ENCODE peak calls at places on chromosome 5, in nine cellular contexts. D is A549, L is MCF 10A, H is pancreas, Z is mucosa of descending colon, Y is HFFc6, P is neural progenitor cell, K is spleen, V is H9. E is an unnamed sample.

GRCh38 chr5:62132279-62132678 is 173.7 kb upstream of the KIF2A start:
- DNase-seq in L (peak), Y (no peak), V (no peak), Z (no peak), P (no peak), D (no peak), K (no peak), H (no peak), E (no peak)

GRCh38 chr5:73701566-73701965 is 75.6 kb downstream of the ARHGEF28 start:
- DNase-seq in K (no peak), Y (peak), H (no peak), V (no peak), D (no peak), P (no peak), Z (no peak), L (peak), E (no peak)

GRCh38 chr5:123454236-123454911 is 31.2 kb upstream of the CEP120 start:
- DNase-seq in Y (no peak), H (no peak), V (no peak), K (no peak), D (no peak), Z (no peak), P (no peak), L (peak), E (no peak)

GRCh38 chr5:159051431-159052281 is 48.1 kb downstream of the EBF1 start:
- DNase-seq in P (peak), L (no peak), Z (peak), D (no peak), V (peak), K (peak), Y (no peak), H (peak), E (no peak)

GRCh38 chr5:134029156-134029555 is 24.4 kb upstream of the VDAC1 start:
- DNase-seq in P (no peak), K (peak), V (no peak), Z (peak), H (no peak), Y (peak), L (peak), D (peak), E (peak)

GRCh38 chr5:149636191-149636860 is 55.0 kb downstream of the ARHGEF37 start:
- DNase-seq in L (no peak), K (no peak), P (no peak), V (no peak), H (no peak), Z (no peak), Y (no peak), D (no peak), E (no peak)

GRCh38 chr5:16540421-16540820 is 74.8 kb upstream of the ZNF622 start:
- DNase-seq in V (no peak), P (no peak), Z (no peak), D (no peak), L (peak), Y (peak), H (no peak), K (no peak), E (peak)

GRCh38 chr5:97425511-97425910 is 242.5 kb upstream of the RIOK2 start:
- DNase-seq in V (peak), P (peak), H (no peak), D (no peak), L (peak), Z (no peak), K (peak), Y (no peak), E (no peak)

GRCh38 chr5:19584131-19584530 is 403.9 kb downstream of the CDH18 start:
- DNase-seq in K (no peak), Y (no peak), V (no peak), Z (no peak), H (no peak), P (no peak), L (no peak), D (no peak), E (no peak)

GRCh38 chr5:88524941-88525340 is 256.3 kb upstream of the TMEM161B start:
- DNase-seq in H (no peak), Z (no peak), P (no peak), V (no peak), L (no peak), Y (no peak), K (no peak), D (no peak), E (no peak)

GRCh38 chr5:45376463-45376862 is 319.7 kb downstream of the HCN1 start:
- DNase-seq in H (no peak), L (no peak), K (no peak), Y (no peak), D (no peak), Z (no peak), P (no peak), V (no peak), E (no peak)

GRCh38 chr5:97135868-97136267 is 6.5 kb downstream of the LIX1 start:
- DNase-seq in Z (no peak), Y (no peak), K (no peak), H (no peak), V (no peak), D (no peak), L (no peak), P (no peak), E (no peak)

GRCh38 chr5:56290378-56291057 is 57.4 kb upstream of the ANKRD55 start:
- DNase-seq in P (no peak), H (no peak), V (no peak), Z (no peak), Y (no peak), L (no peak), K (no peak), D (no peak), E (no peak)

GRCh38 chr5:31119938-31120641 is 73.4 kb upstream of the CDH6 start:
- DNase-seq in Y (no peak), V (no peak), D (no peak), H (no peak), P (peak), L (peak), K (no peak), Z (no peak), E (peak)

GRCh38 chr5:60092671-60093422 is 199.3 kb upstream of the PDE4D start:
- DNase-seq in H (no peak), K (no peak), D (peak), P (no peak), L (peak), Z (no peak), V (no peak), Y (peak), E (no peak)

GRCh38 chr5:9283021-9283420 is 262.9 kb downstream of the SEMA5A start:
- DNase-seq in Z (no peak), D (no peak), K (no peak), L (no peak), H (no peak), V (no peak), P (no peak), Y (peak), E (no peak)

GRCh38 chr5:151047814-151048425 is 27.5 kb downstream of the GPX3 start:
- DNase-seq in K (no peak), Y (no peak), L (peak), P (peak), D (no peak), V (peak), Z (peak), H (no peak), E (no peak)

GRCh38 chr5:14663734-14664269 is 716 bp upstream of the OTULIN start:
- DNase-seq in D (no peak), Y (no peak), P (peak), L (no peak), H (no peak), K (peak), Z (peak), V (no peak), E (no peak)

GRCh38 chr5:139636207-139636792 is 11.8 kb upstream of the CXXC5 start:
- DNase-seq in D (no peak), P (no peak), H (no peak), K (peak), V (no peak), Y (no peak), L (peak), Z (peak), E (no peak)

GRCh38 chr5:172746725-172747124 is 24.3 kb downstream of the DUSP1 start:
- DNase-seq in Z (no peak), D (no peak), H (no peak), Y (no peak), P (no peak), K (no peak), V (no peak), L (no peak), E (no peak)
- TF ChIP-seq CTCF in Z (no peak), D (no peak), H (no peak), Y (no peak), P (no peak), K (no peak), V (no peak), L (no peak), E (no peak)

GRCh38 chr5:112718344-112718743 is 19.3 kb upstream of the APC start:
- DNase-seq in L (no peak), D (no peak), Y (no peak), K (no peak), H (no peak), Z (no peak), V (no peak), P (peak), E (no peak)
- TF ChIP-seq CTCF in L (no peak), D (no peak), Y (no peak), K (no peak), H (no peak), Z (no peak), V (no peak), P (no peak), E (no peak)

GRCh38 chr5:37839441-37840035 is 303 bp downstream of the GDNF start:
- DNase-seq in P (peak), Z (no peak), V (no peak), K (no peak), D (peak), Y (peak), L (no peak), H (no peak), E (no peak)
- TF ChIP-seq CTCF in P (no peak), Z (no peak), V (no peak), K (no peak), D (no peak), Y (no peak), L (no peak), H (no peak), E (no peak)

GRCh38 chr5:110354341-110354740 is 372.1 kb downstream of the TMEM232 start:
- DNase-seq in Y (no peak), H (no peak), K (no peak), P (no peak), Z (no peak), D (no peak), V (no peak), L (no peak), E (no peak)
- TF ChIP-seq CTCF in Y (no peak), H (no peak), K (no peak), P (no peak), Z (no peak), D (no peak), V (no peak), L (no peak), E (no peak)

DNA sequence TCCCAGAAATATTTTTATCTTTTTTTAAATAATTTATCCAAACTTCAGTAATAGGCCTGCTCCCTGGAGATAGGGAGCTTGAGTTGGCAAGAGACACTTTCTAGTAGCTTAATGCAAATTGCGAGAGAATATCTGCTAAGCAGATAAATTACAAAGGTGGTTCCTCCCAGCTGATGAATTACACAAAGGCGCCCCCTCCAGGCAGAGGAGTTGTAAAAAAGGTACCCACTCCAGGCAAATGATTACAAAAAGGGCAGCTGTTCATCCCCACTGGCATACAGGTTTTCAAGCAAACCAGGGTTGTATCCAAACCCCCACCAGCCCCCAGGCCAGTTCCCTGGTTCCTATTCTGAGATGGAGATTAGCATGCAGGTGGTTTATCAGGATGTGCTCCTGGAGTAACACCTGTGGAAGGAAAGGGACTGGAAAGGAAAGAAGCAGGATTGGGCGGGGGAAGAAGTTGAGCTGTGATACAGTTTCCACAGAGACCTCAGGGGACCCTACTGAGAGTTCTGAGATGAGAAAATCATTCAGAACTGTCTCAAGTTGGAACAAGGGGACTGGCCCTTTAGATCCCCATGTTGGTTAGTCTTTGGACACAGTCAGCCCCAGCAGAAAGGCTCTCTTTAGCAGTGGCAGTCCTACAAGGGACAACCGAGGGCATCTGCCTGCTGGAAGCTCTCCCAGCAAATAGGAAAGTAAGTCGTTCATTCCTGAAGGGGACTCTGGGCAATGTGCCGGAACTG is 25.5 kb downstream of the ESM1 start:
- DNase-seq in K (no peak), Z (no peak), H (no peak), V (peak), D (no peak), Y (no peak), P (peak), L (peak), E (no peak)
- TF ChIP-seq CTCF in K (no peak), Z (no peak), H (no peak), V (peak), D (no peak), Y (peak), P (peak), L (peak), E (peak)